ENCODE peak calls at places on chromosome 19, in four cellular contexts. T is RPMI8226; G is anterior cingulate cortex; N is activated naive CD4-positive, alpha-beta T cell. X is an unnamed sample.

GRCh38 chr19:56727731-56728130 is 56.2 kb upstream of the ZNF835 start:
- DNase-seq in T (no peak), G (no peak), N (no peak), X (peak; percentile 77)

GRCh38 chr19:46503848-46504453 is 8.3 kb upstream of the PNMA8B start:
- DNase-seq in T (no peak), G (no peak), N (no peak), X (peak; percentile 60)

GRCh38 chr19:32674153-32674958 is 624 bp downstream of the ANKRD27 start:
- DNase-seq in T (peak; percentile 32), G (no peak), N (no peak), X (peak; percentile 34)

GRCh38 chr19:52935434-52935833 is 12.2 kb upstream of the ZNF888 start:
- DNase-seq in T (no peak), G (no peak), N (no peak), X (no peak)

GRCh38 chr19:6425732-6426686 is 1.4 kb upstream of the KHSRP start:
- DNase-seq in T (no peak), G (no peak), N (no peak), X (no peak)

GRCh38 chr19:56403261-56403660 is 871 bp upstream of the ZNF583 start:
- DNase-seq in T (no peak), G (no peak), N (no peak), X (no peak)

GRCh38 chr19:58033741-58034475 is at the start of gene ZSCAN1:
- DNase-seq in T (no peak), G (peak; percentile 93), N (no peak), X (peak; percentile 94)

GRCh38 chr19:9961103-9961502 is 24.8 kb upstream of the OLFM2 start:
- DNase-seq in T (no peak), G (no peak), N (no peak), X (no peak)

GRCh38 chr19:8487137-8487851 is 15.1 kb downstream of the PRAM1 start:
- DNase-seq in T (no peak), G (no peak), N (no peak), X (peak; percentile 73)

GRCh38 chr19:47280183-47280797 is 5.6 kb downstream of the INAFM1 start:
- DNase-seq in T (peak; percentile 56), G (no peak), N (no peak), X (peak; percentile 8)

GRCh38 chr19:32580901-32581703 is at the start of gene PDCD5:
- DNase-seq in T (peak; percentile 93), G (peak; percentile 89), N (peak; percentile 84), X (peak; percentile 96)

GRCh38 chr19:37855098-37855497 is 51.3 kb downstream of the WDR87 start:
- DNase-seq in T (no peak), G (no peak), N (no peak), X (peak; percentile 51)

GRCh38 chr19:3606174-3606689 is 443 bp downstream of the TBXA2R start:
- DNase-seq in T (peak; percentile 90), G (no peak), N (no peak), X (no peak)

GRCh38 chr19:18737954-18738351 is 53.2 kb downstream of the COMP start:
- DNase-seq in T (no peak), G (no peak), N (no peak), X (no peak)

GRCh38 chr19:44512326-44513298 is 12.3 kb upstream of the ZNF180 start:
- DNase-seq in T (peak; percentile 49), G (no peak), N (no peak), X (no peak)

GRCh38 chr19:8107301-8107903 is 42.0 kb downstream of the FBN3 start:
- DNase-seq in T (no peak), G (no peak), N (no peak), X (no peak)

GRCh38 chr19:2618611-2619010 is 83.9 kb downstream of the GNG7 start:
- DNase-seq in T (peak; percentile 49), G (no peak), N (peak; percentile 18), X (peak; percentile 58)

GRCh38 chr19:18954094-18954493 is 13.1 kb upstream of the HOMER3 start:
- DNase-seq in T (no peak), G (no peak), N (no peak), X (no peak)

GRCh38 chr19:5718032-5718578 is 1.8 kb downstream of the LONP1 start:
- DNase-seq in T (no peak), G (no peak), N (no peak), X (no peak)

GRCh38 chr19:991174-991931 is 7.2 kb downstream of the WDR18 start:
- DNase-seq in T (no peak), G (no peak), N (peak; percentile 52), X (no peak)

GRCh38 chr19:1324792-1325567 is 39.3 kb downstream of the EFNA2 start:
- DNase-seq in T (peak; percentile 49), G (peak; percentile 34), N (no peak), X (peak; percentile 53)

GRCh38 chr19:38924383-38924782 is 6.2 kb downstream of the SARS2 start:
- DNase-seq in T (no peak), G (no peak), N (no peak), X (no peak)

GRCh38 chr19:46495789-46496099 is at the start of gene PNMA8B:
- DNase-seq in T (peak; percentile 80), G (peak; percentile 79), N (no peak), X (peak; percentile 94)

GRCh38 chr19:49869009-49869483 is 1.7 kb upstream of the PNKP start:
- DNase-seq in T (no peak), G (no peak), N (no peak), X (no peak)

GRCh38 chr19:42276821-42277220 is 7.8 kb downstream of the CIC start:
- DNase-seq in T (no peak), G (no peak), N (no peak), X (peak; percentile 0)

GRCh38 chr19:49560358-49560900 is 19.9 kb downstream of the NOSIP start:
- DNase-seq in T (no peak), G (peak; percentile 22), N (no peak), X (peak; percentile 85)

GRCh38 chr19:28234637-28235036 is 978.3 kb downstream of the UQCRFS1 start:
- DNase-seq in T (no peak), G (no peak), N (no peak), X (no peak)

GRCh38 chr19:47176627-47177090 is 46.0 kb downstream of the SAE1 start:
- DNase-seq in T (no peak), G (no peak), N (no peak), X (no peak)

GRCh38 chr19:46574533-46574932 is 26.6 kb upstream of the CALM3 start:
- DNase-seq in T (no peak), G (no peak), N (no peak), X (peak; percentile 27)

GRCh38 chr19:3387645-3388589 is 21.5 kb downstream of the NFIC start:
- DNase-seq in T (no peak), G (peak; percentile 83), N (no peak), X (peak; percentile 96)

GRCh38 chr19:55080121-55080914 is 4.6 kb downstream of the EPS8L1 start:
- DNase-seq in T (peak; percentile 85), G (no peak), N (no peak), X (no peak)

X was measured in Ammon's horn.